ENCODE peak calls at places on chromosome 16, in six cellular contexts. Z is HCT116, B is K562, S is H1, K is HepG2, J is GM12878. T is an unnamed sample.

GRCh38 chr16:24689128-24689527 is 40.3 kb upstream of the TNRC6A start:
- DNase-seq in B (peak; percentile 24), S (no peak), J (no peak), Z (peak; percentile 57), K (peak; percentile 53), T (no peak)

GRCh38 chr16:87506423-87507350 is 13.9 kb upstream of the ZCCHC14 start:
- DNase-seq in S (no peak), B (no peak), K (peak; percentile 78), Z (no peak), J (no peak), T (no peak)

GRCh38 chr16:85517154-85517553 is 96.0 kb upstream of the GSE1 start:
- DNase-seq in S (no peak), J (no peak), K (no peak), B (no peak), Z (no peak), T (no peak)

GRCh38 chr16:23174622-23175021 is 7.9 kb upstream of the SCNN1G start:
- DNase-seq in K (no peak), J (no peak), B (no peak), Z (no peak), S (no peak), T (no peak)

GRCh38 chr16:79089735-79090284 is 510.7 kb downstream of the MAF start:
- DNase-seq in K (no peak), S (no peak), Z (no peak), B (no peak), J (peak; percentile 9), T (no peak)

GRCh38 chr16:50699345-50700159 is 6.1 kb downstream of the NOD2 start:
- DNase-seq in J (no peak), B (no peak), S (no peak), K (peak; percentile 18), Z (no peak), T (no peak)

GRCh38 chr16:67847064-67847861 is at the start of gene CENPT:
- DNase-seq in S (no peak), B (peak; percentile 76), Z (no peak), J (no peak), K (peak; percentile 70), T (no peak)

GRCh38 chr16:48272837-48273421 is 25.6 kb upstream of the ABCC11 start:
- DNase-seq in S (no peak), B (no peak), Z (no peak), J (no peak), K (no peak), T (no peak)

GRCh38 chr16:77949445-77949844 is 72.9 kb upstream of the CLEC3A start:
- DNase-seq in Z (no peak), J (no peak), K (no peak), S (no peak), B (no peak), T (no peak)

GRCh38 chr16:88013091-88013609 is 61.9 kb downstream of the BANP start:
- DNase-seq in S (no peak), Z (no peak), B (no peak), K (no peak), J (no peak), T (no peak)

GRCh38 chr16:88628512-88628974 is 9.8 kb upstream of the IL17C start:
- DNase-seq in K (peak; percentile 59), S (peak; percentile 54), Z (no peak), B (peak; percentile 87), J (no peak), T (peak; percentile 63)

GRCh38 chr16:83031524-83031923 is 404.8 kb downstream of the CDH13 start:
- DNase-seq in S (no peak), Z (no peak), B (no peak), K (no peak), J (no peak), T (no peak)

GRCh38 chr16:66846831-66847230 is 2.6 kb downstream of the CA7 start:
- DNase-seq in B (no peak), S (no peak), K (no peak), Z (no peak), J (no peak), T (no peak)

GRCh38 chr16:29899516-29900101 is at the start of gene SEZ6L2:
- DNase-seq in Z (peak; percentile 90), K (peak; percentile 94), J (no peak), S (peak; percentile 86), B (peak; percentile 77), T (peak; percentile 95)

GRCh38 chr16:52553322-52553721 is 6.4 kb upstream of the TOX3 start:
- DNase-seq in K (no peak), Z (no peak), J (no peak), S (no peak), B (no peak), T (no peak)

GRCh38 chr16:23874613-23875294 is 39.0 kb downstream of the PRKCB start:
- DNase-seq in J (no peak), B (no peak), K (no peak), Z (no peak), S (no peak), T (no peak)

GRCh38 chr16:4328580-4329353 is 12.9 kb downstream of the GLIS2 start:
- DNase-seq in J (no peak), B (no peak), Z (no peak), S (no peak), K (no peak), T (no peak)

GRCh38 chr16:81765111-81765919 is 13.8 kb upstream of the PLCG2 start:
- DNase-seq in J (no peak), S (no peak), Z (no peak), B (no peak), K (no peak), T (no peak)

GRCh38 chr16:57590654-57591085 is 37.8 kb upstream of the ADGRG1 start:
- DNase-seq in Z (peak; percentile 28), B (no peak), K (peak; percentile 42), J (no peak), S (no peak), T (no peak)

GRCh38 chr16:84751947-84752346 is 52.1 kb downstream of the USP10 start:
- DNase-seq in S (no peak), K (no peak), Z (no peak), J (peak; percentile 70), B (no peak), T (no peak)

GRCh38 chr16:47553853-47554564 is 92.9 kb downstream of the PHKB start:
- DNase-seq in S (no peak), J (no peak), K (peak; percentile 70), B (no peak), Z (no peak), T (no peak)

GRCh38 chr16:11511801-11512200 is 74.9 kb downstream of the LITAF start:
- DNase-seq in B (no peak), K (no peak), J (no peak), S (no peak), Z (no peak), T (no peak)

GRCh38 chr16:69186642-69187386 is at the start of gene SNTB2:
- DNase-seq in B (peak; percentile 97), S (peak; percentile 70), Z (peak; percentile 70), K (peak; percentile 92), J (peak; percentile 95), T (peak; percentile 87)

GRCh38 chr16:46658925-46659324 is 30.1 kb downstream of the VPS35 start:
- DNase-seq in B (no peak), J (peak; percentile 76), S (no peak), K (no peak), Z (no peak), T (no peak)

GRCh38 chr16:46817961-46818360 is 13.0 kb downstream of the C16orf87 start:
- DNase-seq in K (no peak), J (no peak), B (no peak), S (no peak), Z (no peak), T (no peak)

GRCh38 chr16:4649744-4650442 is 25.3 kb downstream of the MGRN1 start:
- DNase-seq in S (no peak), J (no peak), Z (no peak), B (no peak), K (no peak), T (no peak)

GRCh38 chr16:71423865-71424264 is 18.0 kb downstream of the TLE7 start:
- DNase-seq in B (no peak), S (no peak), Z (no peak), J (no peak), K (no peak), T (no peak)
- TF ChIP-seq ZNF274 in B (no peak), S (no peak), Z (no peak), J (no peak), K (no peak), T (no peak)

DNA sequence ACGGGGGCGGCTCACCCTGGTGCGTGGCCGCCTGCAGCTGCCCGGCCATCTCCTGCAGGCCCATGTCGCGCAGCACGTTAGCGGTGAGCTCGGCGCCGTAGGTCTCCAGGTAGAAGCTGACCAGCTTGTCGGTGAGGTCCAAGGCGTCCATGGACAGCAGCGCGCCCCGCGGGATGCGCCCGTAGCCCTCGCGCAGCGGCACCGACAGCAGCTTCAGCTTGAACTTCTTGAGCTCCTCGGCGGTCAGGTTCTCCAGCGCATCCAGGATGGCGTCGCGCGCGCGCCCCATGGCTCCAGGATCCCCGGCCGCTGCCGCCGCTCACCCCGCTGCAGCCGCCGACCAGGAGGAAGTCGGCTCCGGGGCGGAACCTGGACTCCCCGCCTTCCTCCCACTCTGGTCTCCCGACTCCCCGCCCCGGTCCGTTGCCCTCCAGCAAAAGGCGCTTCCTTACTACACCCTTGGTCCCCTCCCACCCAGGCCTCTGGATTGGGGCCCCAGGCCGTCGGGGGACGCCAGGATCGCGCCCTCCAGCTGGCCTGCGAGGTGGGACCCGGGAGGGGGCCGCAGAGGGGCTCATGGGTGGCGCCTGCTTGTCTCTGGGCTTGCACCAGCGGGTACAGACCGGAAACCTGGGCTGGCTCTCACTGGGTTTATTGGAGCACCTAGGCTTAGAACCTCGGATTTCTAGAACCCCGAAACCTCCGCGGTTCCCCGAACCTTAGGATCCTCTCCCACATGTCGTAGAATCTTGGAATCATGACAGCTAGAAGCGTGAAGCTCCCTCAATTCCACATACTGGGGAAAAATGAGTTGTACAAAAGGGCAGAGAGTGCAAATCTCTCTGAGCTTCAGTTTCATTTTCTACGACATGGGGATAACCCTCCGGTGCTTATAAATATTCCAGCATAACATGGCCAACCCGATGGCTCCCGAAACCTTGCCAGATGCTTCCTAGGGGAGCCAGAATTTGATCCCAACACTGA is at the start of gene PYCARD:
- DNase-seq in B (peak; percentile 58), Z (no peak), J (no peak), K (no peak), S (no peak), T (no peak)
- H3K4me1 ChIP-seq in B (peaks cover 33% of the 10 kb centered on the region), Z (no peaks in the 10 kb centered on the region), J (peaks cover 24% of the 10 kb centered on the region), K (peaks cover 57% of the 10 kb centered on the region), S (peaks cover 3% of the 10 kb centered on the region), T (peaks cover 6% of the 10 kb centered on the region)

GRCh38 chr16:76683051-76683450 is 405.9 kb downstream of the CNTNAP4 start:
- DNase-seq in B (no peak), S (no peak), Z (no peak), K (no peak), J (no peak), T (peak; percentile 65)
- TF ChIP-seq ZNF274 in B (no peak), S (no peak), Z (no peak), K (no peak), J (no peak), T (no peak)

DNA sequence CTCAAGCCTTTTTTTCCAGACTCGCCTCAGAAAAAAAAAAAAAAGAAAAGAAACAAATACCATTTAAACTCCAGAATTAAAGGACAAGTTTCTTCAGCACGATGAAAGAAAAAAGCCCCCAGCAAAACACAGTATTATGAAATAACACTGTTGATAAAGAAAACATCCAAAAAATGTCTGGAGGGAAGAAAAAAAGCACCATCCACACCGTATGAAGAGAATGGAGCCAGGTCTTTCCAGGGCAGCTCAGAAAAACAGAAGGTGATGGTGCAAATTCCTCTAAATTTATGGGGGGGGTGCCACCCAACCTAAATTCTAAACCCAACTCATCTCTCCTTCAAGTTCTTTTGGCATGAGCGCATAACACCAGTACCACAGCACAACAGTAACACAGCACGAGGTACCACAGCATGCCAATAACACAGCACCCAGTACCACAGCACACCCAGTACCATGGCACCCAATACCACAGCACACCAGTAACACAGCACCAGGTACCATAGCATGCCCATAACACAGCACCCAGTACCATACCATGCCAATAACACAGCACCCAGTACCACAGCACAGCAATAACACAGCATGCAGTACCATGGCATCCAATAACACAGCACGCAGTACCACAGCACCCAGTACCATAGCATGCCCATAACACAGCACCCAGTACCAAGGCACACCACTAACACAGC is 19.0 kb downstream of the AXIN1 start:
- DNase-seq in B (no peak), S (no peak), K (no peak), J (no peak), Z (no peak), T (no peak)
- H3K4me1 ChIP-seq in B (peaks cover 34% of the 10 kb centered on the region), S (no peaks in the 10 kb centered on the region), K (peaks cover 70% of the 10 kb centered on the region), J (no peaks in the 10 kb centered on the region), Z (peaks cover 5% of the 10 kb centered on the region), T (peaks cover 11% of the 10 kb centered on the region)

T was measured in NT2/D1.